ENCODE peak calls at places on chromosomes 13 and 19, in ten cellular contexts. One of them, this sample, is unnamed.

GRCh38 chr13:48246097-48246496 is 13.1 kb downstream of the ITM2B start:
- DNase-seq in T-helper 17 cell: no peak
- DNase-seq in G401: no peak
- DNase-seq in DMS53: no peak
- DNase-seq in NCI-H146: no peak
- DNase-seq in caudate nucleus: no peak
- DNase-seq in left ventricle myocardium inferior: no peak
- DNase-seq in stimulated activated CD4-positive, alpha-beta T cell treated with anti-CD3 and anti-CD28 coated beads, Interleukin-15, amount 100 ng/mL, for 1 hour: no peak
- DNase-seq in head of caudate nucleus: no peak
- DNase-seq in stimulated activated CD8-positive, alpha-beta memory T cell treated with anti-CD3 and anti-CD28 coated beads, Interleukin-12 subunit alpha, Interleukin-12 subunit beta, amount 100 ng/mL, for 4 hours: no peak
- DNase-seq in this sample: no peak

GRCh38 chr13:30870049-30870884 is 35.8 kb upstream of the MEDAG start:
- DNase-seq in T-helper 17 cell: no peak
- DNase-seq in G401: no peak
- DNase-seq in DMS53: peak; percentile 11
- DNase-seq in NCI-H146: no peak
- DNase-seq in caudate nucleus: no peak
- DNase-seq in left ventricle myocardium inferior: peak; percentile 64
- DNase-seq in stimulated activated CD4-positive, alpha-beta T cell treated with anti-CD3 and anti-CD28 coated beads, Interleukin-15, amount 100 ng/mL, for 1 hour: no peak
- DNase-seq in head of caudate nucleus: no peak
- DNase-seq in stimulated activated CD8-positive, alpha-beta memory T cell treated with anti-CD3 and anti-CD28 coated beads, Interleukin-12 subunit alpha, Interleukin-12 subunit beta, amount 100 ng/mL, for 4 hours: no peak
- DNase-seq in this sample: peak; percentile 97

GRCh38 chr19:55319786-55320185 is 5.4 kb downstream of the TMEM150B start:
- DNase-seq in T-helper 17 cell: no peak
- DNase-seq in G401: peak; percentile 79
- DNase-seq in DMS53: peak; percentile 91
- DNase-seq in NCI-H146: peak; percentile 82
- DNase-seq in caudate nucleus: no peak
- DNase-seq in left ventricle myocardium inferior: peak; percentile 38
- DNase-seq in stimulated activated CD4-positive, alpha-beta T cell treated with anti-CD3 and anti-CD28 coated beads, Interleukin-15, amount 100 ng/mL, for 1 hour: no peak
- DNase-seq in head of caudate nucleus: peak; percentile 75
- DNase-seq in stimulated activated CD8-positive, alpha-beta memory T cell treated with anti-CD3 and anti-CD28 coated beads, Interleukin-12 subunit alpha, Interleukin-12 subunit beta, amount 100 ng/mL, for 4 hours: no peak
- DNase-seq in this sample: peak; percentile 76

GRCh38 chr13:33633701-33634525 is 184.0 kb upstream of the RFC3 start:
- DNase-seq in T-helper 17 cell: no peak
- DNase-seq in G401: no peak
- DNase-seq in DMS53: no peak
- DNase-seq in NCI-H146: no peak
- DNase-seq in caudate nucleus: no peak
- DNase-seq in left ventricle myocardium inferior: no peak
- DNase-seq in stimulated activated CD4-positive, alpha-beta T cell treated with anti-CD3 and anti-CD28 coated beads, Interleukin-15, amount 100 ng/mL, for 1 hour: no peak
- DNase-seq in head of caudate nucleus: peak; percentile 58
- DNase-seq in stimulated activated CD8-positive, alpha-beta memory T cell treated with anti-CD3 and anti-CD28 coated beads, Interleukin-12 subunit alpha, Interleukin-12 subunit beta, amount 100 ng/mL, for 4 hours: no peak
- DNase-seq in this sample: no peak

GRCh38 chr13:33283195-33283910 is 2.2 kb downstream of the STARD13 start:
- DNase-seq in T-helper 17 cell: no peak
- DNase-seq in G401: no peak
- DNase-seq in DMS53: no peak
- DNase-seq in NCI-H146: no peak
- DNase-seq in caudate nucleus: no peak
- DNase-seq in left ventricle myocardium inferior: no peak
- DNase-seq in stimulated activated CD4-positive, alpha-beta T cell treated with anti-CD3 and anti-CD28 coated beads, Interleukin-15, amount 100 ng/mL, for 1 hour: no peak
- DNase-seq in head of caudate nucleus: no peak
- DNase-seq in stimulated activated CD8-positive, alpha-beta memory T cell treated with anti-CD3 and anti-CD28 coated beads, Interleukin-12 subunit alpha, Interleukin-12 subunit beta, amount 100 ng/mL, for 4 hours: no peak
- DNase-seq in this sample: no peak

GRCh38 chr19:34990578-34991192 is 9.4 kb upstream of the GRAMD1A start:
- DNase-seq in T-helper 17 cell: no peak
- DNase-seq in G401: no peak
- DNase-seq in DMS53: no peak
- DNase-seq in NCI-H146: no peak
- DNase-seq in caudate nucleus: no peak
- DNase-seq in left ventricle myocardium inferior: no peak
- DNase-seq in stimulated activated CD4-positive, alpha-beta T cell treated with anti-CD3 and anti-CD28 coated beads, Interleukin-15, amount 100 ng/mL, for 1 hour: no peak
- DNase-seq in head of caudate nucleus: no peak
- DNase-seq in stimulated activated CD8-positive, alpha-beta memory T cell treated with anti-CD3 and anti-CD28 coated beads, Interleukin-12 subunit alpha, Interleukin-12 subunit beta, amount 100 ng/mL, for 4 hours: no peak
- DNase-seq in this sample: no peak

GRCh38 chr13:35552172-35552844 is 75.8 kb upstream of the MAB21L1 start:
- DNase-seq in T-helper 17 cell: no peak
- DNase-seq in G401: no peak
- DNase-seq in DMS53: peak; percentile 10
- DNase-seq in NCI-H146: no peak
- DNase-seq in caudate nucleus: no peak
- DNase-seq in left ventricle myocardium inferior: no peak
- DNase-seq in stimulated activated CD4-positive, alpha-beta T cell treated with anti-CD3 and anti-CD28 coated beads, Interleukin-15, amount 100 ng/mL, for 1 hour: no peak
- DNase-seq in head of caudate nucleus: no peak
- DNase-seq in stimulated activated CD8-positive, alpha-beta memory T cell treated with anti-CD3 and anti-CD28 coated beads, Interleukin-12 subunit alpha, Interleukin-12 subunit beta, amount 100 ng/mL, for 4 hours: no peak
- DNase-seq in this sample: no peak

GRCh38 chr19:38061294-38061693 is 154.3 kb downstream of the SIPA1L3 start:
- DNase-seq in T-helper 17 cell: no peak
- DNase-seq in G401: no peak
- DNase-seq in DMS53: peak; percentile 47
- DNase-seq in NCI-H146: no peak
- DNase-seq in caudate nucleus: no peak
- DNase-seq in left ventricle myocardium inferior: no peak
- DNase-seq in stimulated activated CD4-positive, alpha-beta T cell treated with anti-CD3 and anti-CD28 coated beads, Interleukin-15, amount 100 ng/mL, for 1 hour: no peak
- DNase-seq in head of caudate nucleus: no peak
- DNase-seq in stimulated activated CD8-positive, alpha-beta memory T cell treated with anti-CD3 and anti-CD28 coated beads, Interleukin-12 subunit alpha, Interleukin-12 subunit beta, amount 100 ng/mL, for 4 hours: no peak
- DNase-seq in this sample: no peak

GRCh38 chr13:66114127-66114526 is 1116.0 kb downstream of the PCDH9 start:
- DNase-seq in T-helper 17 cell: no peak
- DNase-seq in G401: no peak
- DNase-seq in DMS53: no peak
- DNase-seq in NCI-H146: no peak
- DNase-seq in caudate nucleus: no peak
- DNase-seq in left ventricle myocardium inferior: no peak
- DNase-seq in stimulated activated CD4-positive, alpha-beta T cell treated with anti-CD3 and anti-CD28 coated beads, Interleukin-15, amount 100 ng/mL, for 1 hour: no peak
- DNase-seq in head of caudate nucleus: no peak
- DNase-seq in stimulated activated CD8-positive, alpha-beta memory T cell treated with anti-CD3 and anti-CD28 coated beads, Interleukin-12 subunit alpha, Interleukin-12 subunit beta, amount 100 ng/mL, for 4 hours: no peak
- DNase-seq in this sample: no peak

GRCh38 chr13:74017301-74018092 is 116.7 kb downstream of the KLF12 start:
- DNase-seq in T-helper 17 cell: no peak
- DNase-seq in G401: no peak
- DNase-seq in DMS53: no peak
- DNase-seq in NCI-H146: no peak
- DNase-seq in caudate nucleus: no peak
- DNase-seq in left ventricle myocardium inferior: no peak
- DNase-seq in stimulated activated CD4-positive, alpha-beta T cell treated with anti-CD3 and anti-CD28 coated beads, Interleukin-15, amount 100 ng/mL, for 1 hour: no peak
- DNase-seq in head of caudate nucleus: no peak
- DNase-seq in stimulated activated CD8-positive, alpha-beta memory T cell treated with anti-CD3 and anti-CD28 coated beads, Interleukin-12 subunit alpha, Interleukin-12 subunit beta, amount 100 ng/mL, for 4 hours: no peak
- DNase-seq in this sample: peak; percentile 41

GRCh38 chr19:33740811-33741396 is 55.8 kb upstream of the KCTD15 start:
- DNase-seq in T-helper 17 cell: no peak
- DNase-seq in G401: no peak
- DNase-seq in DMS53: peak; percentile 34
- DNase-seq in NCI-H146: no peak
- DNase-seq in caudate nucleus: no peak
- DNase-seq in left ventricle myocardium inferior: no peak
- DNase-seq in stimulated activated CD4-positive, alpha-beta T cell treated with anti-CD3 and anti-CD28 coated beads, Interleukin-15, amount 100 ng/mL, for 1 hour: no peak
- DNase-seq in head of caudate nucleus: no peak
- DNase-seq in stimulated activated CD8-positive, alpha-beta memory T cell treated with anti-CD3 and anti-CD28 coated beads, Interleukin-12 subunit alpha, Interleukin-12 subunit beta, amount 100 ng/mL, for 4 hours: no peak
- DNase-seq in this sample: no peak

GRCh38 chr13:28204690-28205443 is 66.5 kb downstream of the PAN3 start:
- DNase-seq in T-helper 17 cell: no peak
- DNase-seq in G401: no peak
- DNase-seq in DMS53: peak; percentile 61
- DNase-seq in NCI-H146: no peak
- DNase-seq in caudate nucleus: no peak
- DNase-seq in left ventricle myocardium inferior: no peak
- DNase-seq in stimulated activated CD4-positive, alpha-beta T cell treated with anti-CD3 and anti-CD28 coated beads, Interleukin-15, amount 100 ng/mL, for 1 hour: no peak
- DNase-seq in head of caudate nucleus: no peak
- DNase-seq in stimulated activated CD8-positive, alpha-beta memory T cell treated with anti-CD3 and anti-CD28 coated beads, Interleukin-12 subunit alpha, Interleukin-12 subunit beta, amount 100 ng/mL, for 4 hours: no peak
- DNase-seq in this sample: no peak

GRCh38 chr13:33110713-33111413 is 94.6 kb downstream of the KL start:
- DNase-seq in T-helper 17 cell: no peak
- DNase-seq in G401: no peak
- DNase-seq in DMS53: no peak
- DNase-seq in NCI-H146: no peak
- DNase-seq in caudate nucleus: no peak
- DNase-seq in left ventricle myocardium inferior: peak; percentile 65
- DNase-seq in stimulated activated CD4-positive, alpha-beta T cell treated with anti-CD3 and anti-CD28 coated beads, Interleukin-15, amount 100 ng/mL, for 1 hour: no peak
- DNase-seq in head of caudate nucleus: no peak
- DNase-seq in stimulated activated CD8-positive, alpha-beta memory T cell treated with anti-CD3 and anti-CD28 coated beads, Interleukin-12 subunit alpha, Interleukin-12 subunit beta, amount 100 ng/mL, for 4 hours: no peak
- DNase-seq in this sample: no peak

GRCh38 chr19:54609356-54609791 is 15.9 kb downstream of the LILRA1 start:
- DNase-seq in T-helper 17 cell: no peak
- DNase-seq in G401: no peak
- DNase-seq in DMS53: no peak
- DNase-seq in NCI-H146: no peak
- DNase-seq in caudate nucleus: no peak
- DNase-seq in left ventricle myocardium inferior: no peak
- DNase-seq in stimulated activated CD4-positive, alpha-beta T cell treated with anti-CD3 and anti-CD28 coated beads, Interleukin-15, amount 100 ng/mL, for 1 hour: no peak
- DNase-seq in head of caudate nucleus: no peak
- DNase-seq in stimulated activated CD8-positive, alpha-beta memory T cell treated with anti-CD3 and anti-CD28 coated beads, Interleukin-12 subunit alpha, Interleukin-12 subunit beta, amount 100 ng/mL, for 4 hours: no peak
- DNase-seq in this sample: no peak

GRCh38 chr19:17138937-17139598 is 63.5 kb downstream of the MYO9B start:
- DNase-seq in T-helper 17 cell: no peak
- DNase-seq in G401: no peak
- DNase-seq in DMS53: no peak
- DNase-seq in NCI-H146: no peak
- DNase-seq in caudate nucleus: no peak
- DNase-seq in left ventricle myocardium inferior: peak; percentile 72
- DNase-seq in stimulated activated CD4-positive, alpha-beta T cell treated with anti-CD3 and anti-CD28 coated beads, Interleukin-15, amount 100 ng/mL, for 1 hour: no peak
- DNase-seq in head of caudate nucleus: no peak
- DNase-seq in stimulated activated CD8-positive, alpha-beta memory T cell treated with anti-CD3 and anti-CD28 coated beads, Interleukin-12 subunit alpha, Interleukin-12 subunit beta, amount 100 ng/mL, for 4 hours: no peak
- DNase-seq in this sample: no peak